ENCODE peak calls at places on chromosomes 5 and 9, in seven cellular contexts. A is GF-D8; C is AG10803; K is cardiac fibroblast; E is T-helper 22 cell; I is NCI-H69; X is stimulated activated CD8-positive, alpha-beta memory T cell treated with anti-CD3 and anti-CD28 coated beads, Interleukin-2, amount 100 ng/mL, for 48 hours. N is an unnamed sample.
A peak's percentile ranks its signal among the peaks of the same experiment; 100 is the strongest.

GRCh38 chr5:176647030-176647869 is at the start of gene TSPAN17:
- DNase-seq in A (peak; percentile 89), X (peak; percentile 100), I (peak; percentile 100), E (peak; percentile 97), K (peak; percentile 100), C (peak; percentile 98), N (peak; percentile 96)

GRCh38 chr5:65986050-65986451 is 59.7 kb downstream of the ERBIN start:
- DNase-seq in X (no peak), K (peak; percentile 35), C (peak; percentile 49), E (no peak), I (peak; percentile 51), A (no peak), N (peak; percentile 54)

GRCh38 chr5:4570047-4571015 is 569.8 kb upstream of the ADAMTS16 start:
- DNase-seq in A (no peak), E (no peak), C (no peak), K (no peak), I (no peak), X (no peak), N (peak; percentile 32)

GRCh38 chr9:36991516-36992134 is 42.4 kb downstream of the PAX5 start:
- DNase-seq in A (no peak), I (peak; percentile 75), E (no peak), C (no peak), K (peak; percentile 10), X (peak; percentile 52), N (no peak)

GRCh38 chr9:137394866-137395665 is 27.9 kb downstream of the EXD3 start:
- DNase-seq in X (no peak), I (no peak), K (no peak), C (no peak), A (no peak), E (no peak), N (no peak)

GRCh38 chr9:35272989-35273388 is 111.2 kb downstream of the UNC13B start:
- DNase-seq in A (no peak), I (no peak), X (no peak), K (peak; percentile 28), E (no peak), C (peak; percentile 49), N (peak; percentile 29)

GRCh38 chr9:6645153-6646027 is at the start of gene GLDC:
- DNase-seq in X (peak; percentile 19), E (no peak), K (peak; percentile 5), C (no peak), A (no peak), I (peak; percentile 92), N (peak; percentile 79)

GRCh38 chr9:136530472-136531089 is 15.3 kb downstream of the NOTCH1 start:
- DNase-seq in C (no peak), A (no peak), I (no peak), K (no peak), X (no peak), E (no peak), N (no peak)

GRCh38 chr5:83925952-83926351 is 205.3 kb upstream of the HAPLN1 start:
- DNase-seq in K (peak; percentile 55), E (no peak), C (no peak), X (no peak), I (no peak), A (no peak), N (peak; percentile 48)

GRCh38 chr5:157603333-157604190 is 28.0 kb upstream of the ADAM19 start:
- DNase-seq in X (peak; percentile 35), K (peak; percentile 55), A (no peak), C (peak; percentile 86), I (no peak), E (peak; percentile 77), N (peak; percentile 97)

GRCh38 chr9:112175796-112176315 is 759 bp upstream of the SUSD1 start:
- DNase-seq in A (no peak), X (no peak), K (no peak), I (no peak), E (no peak), C (no peak), N (no peak)